ENCODE peak calls at places on chromosome 1, in six cellular contexts. S is PC-9, J is uterus, N is heart right ventricle, U is right atrium auricular region, K is suprapubic skin. B is an unnamed sample.
A peak's percentile ranks its signal among the peaks of the same experiment; 100 is the strongest.

GRCh38 chr1:30817083-30817450 is 59.5 kb upstream of the LAPTM5 start:
- DNase-seq in N (no peak), J (no peak), K (no peak), U (no peak), S (no peak), B (no peak)

GRCh38 chr1:40029608-40030007 is 10.9 kb upstream of the CAP1 start:
- DNase-seq in U (no peak), S (peak; percentile 76), K (no peak), N (no peak), J (no peak), B (no peak)

GRCh38 chr1:56773341-56774066 is 45.7 kb downstream of the FYB2 start:
- DNase-seq in K (no peak), J (no peak), N (no peak), U (no peak), S (no peak), B (no peak)

GRCh38 chr1:41475346-41475745 is 9.1 kb downstream of the EDN2 start:
- DNase-seq in U (no peak), S (no peak), N (no peak), J (no peak), K (no peak), B (no peak)

GRCh38 chr1:89719502-89720306 is 86.8 kb downstream of the LRRC8C start:
- DNase-seq in J (no peak), N (no peak), K (no peak), U (no peak), S (no peak), B (no peak)

GRCh38 chr1:95953005-95953404 is 719.0 kb downstream of the RWDD3 start:
- DNase-seq in N (no peak), S (no peak), U (no peak), J (no peak), K (no peak), B (no peak)

GRCh38 chr1:211566431-211567025 is 12.4 kb downstream of the SLC30A1 start:
- DNase-seq in S (no peak), U (peak; percentile 7), K (no peak), N (no peak), J (no peak), B (no peak)

GRCh38 chr1:228964178-228964819 is 229.0 kb downstream of the RHOU start:
- DNase-seq in S (peak; percentile 60), U (peak; percentile 87), N (peak; percentile 32), K (no peak), J (peak; percentile 59), B (no peak)

GRCh38 chr1:64915381-64916274 is 50.7 kb downstream of the JAK1 start:
- DNase-seq in K (no peak), S (peak; percentile 93), N (no peak), J (no peak), U (no peak), B (no peak)

GRCh38 chr1:226046240-226046639 is 16.3 kb upstream of the H3-3A start:
- DNase-seq in J (no peak), N (no peak), U (no peak), K (no peak), S (no peak), B (no peak)

GRCh38 chr1:145846191-145846590 is 761 bp downstream of the NUDT17 start:
- DNase-seq in J (no peak), K (no peak), N (peak; percentile 13), S (no peak), U (no peak), B (no peak)

GRCh38 chr1:145845514-145846161 is at the start of gene NUDT17:
- DNase-seq in S (peak; percentile 48), N (peak; percentile 77), K (peak; percentile 86), U (peak; percentile 70), J (peak; percentile 78), B (peak; percentile 17)

GRCh38 chr1:145845144-145845513 is 301 bp upstream of the NUDT17 start:
- DNase-seq in K (no peak), S (no peak), N (no peak), U (no peak), J (no peak), B (no peak)

GRCh38 chr1:145847827-145848226 is 2.4 kb downstream of the NUDT17 start:
- DNase-seq in J (no peak), U (no peak), N (no peak), K (no peak), S (no peak), B (no peak)

GRCh38 chr1:145849356-145850165 is 4.1 kb downstream of the NUDT17 start:
- DNase-seq in U (no peak), K (no peak), S (no peak), N (no peak), J (no peak), B (no peak)
- TF ChIP-seq CTCF in U (peak; percentile 18), K (no peak), S (peak; percentile 35), N (peak; percentile 6), J (no peak), B (no peak)

GRCh38 chr1:153571706-153572105 is 6.1 kb upstream of the S100A2 start:
- DNase-seq in S (no peak), K (no peak), N (no peak), U (no peak), J (no peak), B (no peak)

GRCh38 chr1:153573351-153573750 is 7.7 kb upstream of the S100A2 start:
- DNase-seq in J (no peak), K (no peak), U (no peak), S (no peak), N (no peak), B (no peak)

GRCh38 chr1:153570874-153571273 is 5.2 kb upstream of the S100A2 start:
- DNase-seq in N (no peak), J (no peak), U (no peak), S (no peak), K (no peak), B (no peak)

GRCh38 chr1:153569465-153569864 is 3.8 kb upstream of the S100A2 start:
- DNase-seq in U (no peak), K (no peak), J (no peak), S (no peak), N (no peak), B (no peak)

DNA sequence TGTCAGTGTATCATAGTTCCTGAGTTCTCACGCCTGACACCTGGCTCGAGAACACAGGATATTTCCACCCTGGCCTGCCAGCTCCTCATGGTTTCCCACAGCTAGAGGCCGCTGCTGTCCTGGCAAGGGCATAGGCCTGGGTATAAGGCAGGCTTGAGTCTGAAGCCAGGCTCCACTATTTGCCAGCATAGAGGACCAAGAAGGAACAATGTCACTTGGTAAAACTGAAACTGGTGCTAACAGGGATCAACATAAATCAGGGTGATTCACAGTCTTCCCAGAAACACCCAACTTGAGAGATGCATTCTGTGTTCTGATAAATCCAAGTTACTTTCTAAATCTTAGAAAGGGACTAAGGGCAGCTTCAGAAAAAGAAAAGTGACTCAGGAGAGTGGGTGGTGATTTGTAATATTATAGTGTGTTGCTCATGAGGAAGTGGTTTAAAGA is 6.9 kb upstream of the S100A2 start:
- DNase-seq in J (peak; percentile 75), N (peak; percentile 83), K (no peak), U (peak; percentile 82), S (peak; percentile 81), B (peak; percentile 93)
- H3K4me3 ChIP-seq in J (no peak overlapping the region), N (no peak overlapping the region), K (no peak overlapping the region), U (no peak overlapping the region), S (no peak overlapping the region), B (no peak overlapping the region)

GRCh38 chr1:12007204-12007603 is 12.1 kb upstream of the MIIP start:
- DNase-seq in U (no peak), N (no peak), J (no peak), K (no peak), S (no peak), B (no peak)
- H3K36me3 ChIP-seq in U (peaks cover 99% of the 10 kb centered on the region), N (peaks cover 94% of the 10 kb centered on the region), J (no peaks in the 10 kb centered on the region), K (peaks cover 98% of the 10 kb centered on the region), S (peaks cover 6% of the 10 kb centered on the region), B (peaks cover 84% of the 10 kb centered on the region)

DNA sequence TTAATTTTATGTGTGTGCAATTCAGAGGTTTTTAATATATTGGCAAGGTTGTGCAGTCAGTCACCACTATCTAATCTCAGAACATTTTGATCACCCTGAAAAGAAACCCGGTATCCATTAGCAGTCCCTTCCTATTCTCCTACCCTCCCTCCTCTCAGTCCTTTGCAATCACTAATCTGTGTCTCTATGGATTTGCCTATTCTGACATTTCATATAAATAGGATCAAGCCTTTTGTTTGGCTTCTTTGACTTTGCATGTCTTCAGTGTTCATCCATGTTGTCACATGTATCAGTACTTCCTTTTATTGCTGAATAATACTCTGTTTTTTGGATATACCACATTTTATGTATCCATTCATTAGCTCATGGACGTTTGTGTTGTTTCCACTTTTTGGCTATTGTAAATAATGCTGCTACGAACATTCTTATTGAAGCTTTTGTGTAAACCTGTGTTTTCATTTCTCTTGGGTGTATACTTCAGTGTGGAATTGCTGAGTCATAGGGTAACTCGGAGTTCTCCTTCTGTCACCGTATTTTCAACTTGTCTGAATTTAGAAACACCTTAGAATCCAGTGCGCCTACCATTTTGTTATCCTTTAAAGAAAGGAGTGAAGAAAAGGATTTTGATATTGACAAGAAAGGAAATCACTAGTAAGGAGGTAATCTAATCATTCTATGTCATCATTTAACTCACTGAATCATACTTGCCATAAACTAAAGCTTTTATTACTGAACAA is 3.4 kb downstream of the CEP85 start:
- DNase-seq in J (no peak), U (no peak), N (no peak), S (peak; percentile 46), K (no peak), B (no peak)
- TF ChIP-seq CTCF in J (no peak), U (no peak), N (no peak), S (no peak), K (no peak), B (no peak)

GRCh38 chr1:7437608-7438395 is 333.3 kb upstream of the VAMP3 start:
- DNase-seq in U (no peak), N (no peak), S (no peak), K (no peak), J (no peak), B (no peak)
- H3K4me3 ChIP-seq in U (no peak overlapping the region), N (no peak overlapping the region), S (no peak overlapping the region), K (no peak overlapping the region), J (no peak overlapping the region), B (no peak overlapping the region)

GRCh38 chr1:209835782-209836298 is 8.1 kb downstream of the UTP25 start:
- DNase-seq in J (no peak), N (no peak), S (no peak), K (no peak), U (no peak), B (no peak)

GRCh38 chr1:209839875-209840491 is 12.2 kb downstream of the UTP25 start:
- DNase-seq in J (no peak), K (no peak), U (no peak), S (peak; percentile 92), N (no peak), B (no peak)

GRCh38 chr1:209837671-209838070 is 9.9 kb downstream of the UTP25 start:
- DNase-seq in J (no peak), U (no peak), S (no peak), K (no peak), N (no peak), B (no peak)

GRCh38 chr1:209840611-209841010 is 12.8 kb downstream of the UTP25 start:
- DNase-seq in N (no peak), U (no peak), K (no peak), S (no peak), J (no peak), B (no peak)

DNA sequence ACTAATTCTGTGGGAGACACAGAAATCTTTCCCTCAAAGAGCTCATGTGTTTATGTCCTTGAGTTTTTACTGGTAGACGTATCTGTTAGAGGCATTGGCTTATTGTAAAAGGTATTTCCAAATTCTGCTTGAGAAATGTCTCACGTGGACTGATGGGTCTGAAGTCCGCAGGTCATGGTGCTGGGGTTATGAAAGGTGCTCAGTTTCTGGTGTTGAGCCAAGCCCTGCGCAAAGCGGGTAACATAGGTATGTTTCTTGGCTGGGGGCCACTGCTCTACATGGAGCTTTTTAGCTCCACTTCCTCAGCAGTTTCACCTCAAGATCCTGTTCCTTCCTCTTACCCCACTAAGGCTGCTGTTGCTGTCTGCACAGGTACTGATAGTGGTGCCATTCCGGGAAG is 10.8 kb downstream of the UTP25 start:
- DNase-seq in K (no peak), S (no peak), N (no peak), J (no peak), U (no peak), B (no peak)
- H3K36me3 ChIP-seq in K (peaks cover 98% of the 10 kb centered on the region), S (peaks cover 63% of the 10 kb centered on the region), N (peaks cover 100% of the 10 kb centered on the region), J (no peaks in the 10 kb centered on the region), U (peaks cover 94% of the 10 kb centered on the region), B (peaks cover 78% of the 10 kb centered on the region)

B was measured in ascending aorta.